ENCODE peak calls at places on chromosomes 2 and 18, in eight cellular contexts. X is NCI-H1092; R is stimulated activated CD4-positive, alpha-beta T cell treated with anti-CD3 and anti-CD28 coated beads, Interleukin-12 subunit alpha, Interleukin-12 subunit beta, amount 100 ng/mL, for 4 hours; U is AG08395; N is amygdala; W is AG08396; F is fibroblast of lung; J is fibroblast of villous mesenchyme. K is an unnamed sample.

GRCh38 chr2:209495855-209496585 is 72.2 kb downstream of the MAP2 start:
- DNase-seq in N (no peak), U (peak), W (peak), F (peak), X (no peak), R (no peak), J (peak), K (peak)

GRCh38 chr18:43879350-43879749 is 602.1 kb upstream of the SYT4 start:
- DNase-seq in R (no peak), N (no peak), X (no peak), U (no peak), F (no peak), W (no peak), J (no peak), K (no peak)

GRCh38 chr2:189092936-189093335 is 86.6 kb downstream of the COL5A2 start:
- DNase-seq in U (peak), R (no peak), X (no peak), J (peak), N (no peak), F (peak), W (peak), K (no peak)

GRCh38 chr18:39527465-39527864 is 1961.9 kb upstream of the CELF4 start:
- DNase-seq in W (no peak), F (no peak), X (no peak), U (no peak), R (no peak), J (peak), N (no peak), K (no peak)

GRCh38 chr18:9153281-9153680 is 16.7 kb downstream of the ANKRD12 start:
- DNase-seq in W (no peak), R (no peak), J (no peak), F (no peak), X (no peak), U (no peak), N (no peak), K (no peak)

GRCh38 chr2:106965611-106966010 is 79.6 kb upstream of the ST6GAL2 start:
- DNase-seq in F (no peak), X (no peak), U (no peak), W (no peak), R (no peak), J (no peak), N (no peak), K (no peak)

GRCh38 chr18:11148655-11149440 is 521 bp downstream of the PIEZO2 start:
- DNase-seq in U (no peak), X (no peak), J (peak), N (no peak), W (peak), F (no peak), R (no peak), K (no peak)

GRCh38 chr2:64143154-64144056 is 815 bp downstream of the PELI1 start:
- DNase-seq in F (peak), R (peak), W (peak), J (peak), N (no peak), U (peak), X (peak), K (no peak)

GRCh38 chr18:57951999-57952774 is 91.8 kb upstream of the NEDD4L start:
- DNase-seq in R (no peak), U (no peak), J (peak), N (no peak), W (no peak), F (peak), X (no peak), K (no peak)

GRCh38 chr2:36889782-36890181 is 76.6 kb downstream of the STRN start:
- DNase-seq in F (peak), J (peak), U (peak), R (no peak), X (no peak), N (no peak), W (peak), K (peak)

GRCh38 chr18:74630804-74631203 is 33.1 kb downstream of the ZNF407 start:
- DNase-seq in W (no peak), X (no peak), J (no peak), U (no peak), N (no peak), R (no peak), F (no peak), K (no peak)

GRCh38 chr2:124877065-124877671 is 852.1 kb downstream of the CNTNAP5 start:
- DNase-seq in U (no peak), N (no peak), F (peak), R (no peak), J (peak), X (no peak), W (peak), K (peak)

GRCh38 chr2:188485496-188485895 is 193.8 kb downstream of the GULP1 start:
- DNase-seq in N (no peak), X (no peak), U (no peak), W (no peak), R (no peak), F (peak), J (peak), K (peak)

GRCh38 chr2:239905306-239905705 is 119.8 kb downstream of the NDUFA10 start:
- DNase-seq in J (no peak), U (no peak), X (no peak), R (no peak), N (no peak), W (no peak), F (no peak), K (no peak)

GRCh38 chr2:208042041-208042440 is 16.7 kb upstream of the PLEKHM3 start:
- DNase-seq in U (peak), W (peak), R (no peak), F (peak), N (no peak), X (no peak), J (no peak), K (no peak)

GRCh38 chr2:112634153-112634873 is 11.4 kb upstream of the SLC20A1 start:
- DNase-seq in X (no peak), N (no peak), U (no peak), F (no peak), J (no peak), R (no peak), W (no peak), K (no peak)

GRCh38 chr2:28251337-28251736 is 141.3 kb upstream of the FOSL2 start:
- DNase-seq in F (no peak), R (no peak), X (no peak), J (no peak), N (no peak), U (no peak), W (no peak), K (no peak)

GRCh38 chr2:3125761-3126130 is 251.9 kb downstream of the EIPR1 start:
- DNase-seq in N (no peak), J (no peak), U (no peak), R (no peak), F (no peak), X (no peak), W (no peak), K (no peak)

GRCh38 chr2:239809391-239809790 is 215.8 kb downstream of the NDUFA10 start:
- DNase-seq in W (no peak), X (no peak), J (no peak), N (no peak), F (no peak), R (no peak), U (no peak), K (no peak)